ENCODE peak calls at places on chromosomes 7 and 10, in four cellular contexts. One of them, this sample, is unnamed.

GRCh38 chr10:62934258-62934657 is 118.1 kb upstream of the EGR2 start:
- DNase-seq in cardiac muscle cell: no peak
- DNase-seq in psoas muscle: no peak
- DNase-seq in G401: no peak
- DNase-seq in this sample: peak; percentile 40

GRCh38 chr10:95229724-95230627 is 35.9 kb downstream of the ACSM6 start:
- DNase-seq in G401: no peak
- DNase-seq in psoas muscle: no peak
- DNase-seq in cardiac muscle cell: no peak
- DNase-seq in this sample: no peak

GRCh38 chr7:123004931-123005330 is 9.4 kb upstream of the TAS2R16 start:
- DNase-seq in psoas muscle: no peak
- DNase-seq in cardiac muscle cell: no peak
- DNase-seq in G401: no peak
- DNase-seq in this sample: peak; percentile 9

GRCh38 chr10:17244712-17245365 is 16.8 kb downstream of the VIM start:
- DNase-seq in cardiac muscle cell: no peak
- DNase-seq in G401: no peak
- DNase-seq in psoas muscle: no peak
- DNase-seq in this sample: no peak

GRCh38 chr10:122675278-122675677 is 24.4 kb downstream of the C10orf120 start:
- DNase-seq in psoas muscle: no peak
- DNase-seq in cardiac muscle cell: no peak
- DNase-seq in G401: no peak
- DNase-seq in this sample: no peak

GRCh38 chr7:117777335-117778150 is 95.7 kb downstream of the CTTNBP2 start:
- DNase-seq in G401: no peak
- DNase-seq in cardiac muscle cell: no peak
- DNase-seq in psoas muscle: no peak
- DNase-seq in this sample: no peak

GRCh38 chr10:50605280-50606270 is 18.2 kb downstream of the SGMS1 start:
- DNase-seq in cardiac muscle cell: peak; percentile 59
- DNase-seq in G401: peak; percentile 33
- DNase-seq in psoas muscle: no peak
- DNase-seq in this sample: no peak

GRCh38 chr7:25790261-25790660 is 361.7 kb upstream of the NFE2L3 start:
- DNase-seq in psoas muscle: no peak
- DNase-seq in G401: peak; percentile 58
- DNase-seq in cardiac muscle cell: no peak
- DNase-seq in this sample: no peak

GRCh38 chr10:131141645-131142445 is 169.7 kb downstream of the TCERG1L start:
- DNase-seq in cardiac muscle cell: no peak
- DNase-seq in psoas muscle: no peak
- DNase-seq in G401: no peak
- DNase-seq in this sample: no peak

GRCh38 chr7:35748348-35748747 is 52.5 kb upstream of the SEPTIN7 start:
- DNase-seq in G401: no peak
- DNase-seq in psoas muscle: no peak
- DNase-seq in cardiac muscle cell: no peak
- DNase-seq in this sample: no peak

GRCh38 chr7:83468251-83468739 is 180.6 kb downstream of the SEMA3E start:
- DNase-seq in G401: peak; percentile 12
- DNase-seq in psoas muscle: peak; percentile 65
- DNase-seq in cardiac muscle cell: peak; percentile 74
- DNase-seq in this sample: peak; percentile 89

GRCh38 chr7:116438274-116438673 is 61.3 kb upstream of the CAV2 start:
- DNase-seq in G401: no peak
- DNase-seq in cardiac muscle cell: no peak
- DNase-seq in psoas muscle: no peak
- DNase-seq in this sample: no peak

GRCh38 chr10:113099431-113100298 is 149.6 kb downstream of the TCF7L2 start:
- DNase-seq in psoas muscle: no peak
- DNase-seq in cardiac muscle cell: peak; percentile 13
- DNase-seq in G401: no peak
- DNase-seq in this sample: no peak

GRCh38 chr10:71404510-71405295 is 8.0 kb downstream of the CDH23 start:
- DNase-seq in cardiac muscle cell: no peak
- DNase-seq in G401: no peak
- DNase-seq in psoas muscle: no peak
- DNase-seq in this sample: no peak